ENCODE peak calls at places on chromosomes 2 and 18, in five cellular contexts. D, J, R, Z and V are unnamed samples.

GRCh38 chr2:6452702-6453481 is 412.8 kb downstream of the CMPK2 start:
- DNase-seq in R (no peak), J (peak; percentile 66), D (no peak), Z (peak; percentile 6), V (peak; percentile 5)

GRCh38 chr2:201908901-201909300 is 102.6 kb downstream of the CDK15 start:
- DNase-seq in Z (peak; percentile 28), J (no peak), D (no peak), R (no peak), V (no peak)

GRCh38 chr2:240405133-240405532 is 30.3 kb upstream of the GPC1 start:
- DNase-seq in D (no peak), R (no peak), J (no peak), Z (no peak), V (no peak)

GRCh38 chr2:128626758-128627515 is 308.3 kb upstream of the HS6ST1 start:
- DNase-seq in D (peak; percentile 12), R (no peak), J (no peak), Z (peak; percentile 79), V (peak; percentile 36)

GRCh38 chr2:163191372-163191771 is 352.8 kb upstream of the KCNH7 start:
- DNase-seq in J (peak; percentile 69), R (peak; percentile 24), D (peak; percentile 64), Z (peak; percentile 71), V (peak; percentile 61)

GRCh38 chr2:201234167-201235139 is 25.9 kb upstream of the CASP8 start:
- DNase-seq in R (no peak), Z (peak; percentile 55), J (no peak), D (no peak), V (peak; percentile 40)

GRCh38 chr2:179642462-179642861 is 218.9 kb downstream of the ZNF385B start:
- DNase-seq in R (no peak), D (no peak), Z (no peak), J (no peak), V (no peak)

GRCh38 chr2:36964496-36965058 is 1.8 kb downstream of the STRN start:
- DNase-seq in D (no peak), R (no peak), J (no peak), Z (peak; percentile 9), V (no peak)

GRCh38 chr18:10419420-10420103 is 34.9 kb upstream of the APCDD1 start:
- DNase-seq in Z (peak; percentile 52), D (peak; percentile 34), J (no peak), R (no peak), V (no peak)

GRCh38 chr2:178258916-178259315 is 64.6 kb downstream of the OSBPL6 start:
- DNase-seq in J (no peak), Z (peak; percentile 39), D (no peak), R (no peak), V (peak; percentile 51)

GRCh38 chr2:51633073-51633472 is 601.1 kb upstream of the NRXN1 start:
- DNase-seq in J (peak; percentile 48), Z (no peak), D (no peak), R (no peak), V (no peak)

GRCh38 chr2:100427627-100428258 is 10.3 kb upstream of the CHST10 start:
- DNase-seq in R (peak; percentile 24), Z (peak; percentile 51), D (peak; percentile 42), J (peak; percentile 76), V (peak; percentile 68)

GRCh38 chr2:75326645-75327044 is 127.3 kb upstream of the TACR1 start:
- DNase-seq in J (no peak), D (no peak), R (no peak), Z (no peak), V (no peak)

GRCh38 chr2:159349674-159350299 is 63.3 kb upstream of the WDSUB1 start:
- DNase-seq in Z (peak; percentile 20), R (no peak), D (no peak), J (no peak), V (peak; percentile 84)

GRCh38 chr2:7736646-7737305 is 819.6 kb downstream of the RNF144A start:
- DNase-seq in R (no peak), Z (peak; percentile 73), D (no peak), J (no peak), V (peak; percentile 30)

GRCh38 chr2:205461678-205462665 is 220.3 kb upstream of the NRP2 start:
- DNase-seq in R (no peak), Z (peak; percentile 41), J (no peak), D (no peak), V (no peak)

GRCh38 chr2:70553334-70553583 is 367 bp downstream of the TGFA start:
- DNase-seq in D (no peak), R (peak; percentile 49), Z (no peak), J (peak; percentile 75), V (peak; percentile 43)

GRCh38 chr2:68185541-68186164 is 28.0 kb downstream of the PNO1 start:
- DNase-seq in J (peak; percentile 87), Z (peak; percentile 60), R (peak; percentile 52), D (peak; percentile 56), V (peak; percentile 57)

GRCh38 chr2:32553829-32554432 is 73.9 kb upstream of the TTC27 start:
- DNase-seq in D (peak; percentile 75), R (peak; percentile 43), J (peak; percentile 58), Z (peak; percentile 63), V (peak; percentile 54)

GRCh38 chr2:98489971-98490962 is 45.6 kb downstream of the INPP4A start:
- DNase-seq in R (no peak), Z (no peak), J (no peak), D (no peak), V (no peak)

GRCh38 chr2:96888082-96889011 is 18.5 kb upstream of the SEMA4C start:
- DNase-seq in J (no peak), R (no peak), Z (no peak), D (no peak), V (peak; percentile 95)

GRCh38 chr2:11356760-11357159 is 12.3 kb upstream of the ROCK2 start:
- DNase-seq in D (no peak), R (no peak), Z (no peak), J (no peak), V (no peak)

GRCh38 chr18:31190919-31191318 is 28.3 kb upstream of the DSC1 start:
- DNase-seq in D (no peak), J (peak; percentile 47), R (no peak), Z (no peak), V (peak; percentile 52)

GRCh38 chr18:36281941-36282340 is 15.6 kb upstream of the FHOD3 start:
- DNase-seq in D (no peak), J (no peak), Z (no peak), R (no peak), V (no peak)

GRCh38 chr2:234960091-234961088 is 8.6 kb downstream of the SH3BP4 start:
- DNase-seq in Z (peak; percentile 53), D (peak; percentile 76), R (no peak), J (peak; percentile 32), V (no peak)

GRCh38 chr2:197073701-197074433 is 147.4 kb upstream of the PGAP1 start:
- DNase-seq in J (no peak), Z (peak; percentile 11), R (no peak), D (peak; percentile 62), V (no peak)

GRCh38 chr18:35376742-35377695 is at the start of gene ZNF396:
- DNase-seq in D (peak; percentile 51), J (peak; percentile 94), R (peak; percentile 52), Z (peak; percentile 80), V (peak; percentile 41)

DNA sequence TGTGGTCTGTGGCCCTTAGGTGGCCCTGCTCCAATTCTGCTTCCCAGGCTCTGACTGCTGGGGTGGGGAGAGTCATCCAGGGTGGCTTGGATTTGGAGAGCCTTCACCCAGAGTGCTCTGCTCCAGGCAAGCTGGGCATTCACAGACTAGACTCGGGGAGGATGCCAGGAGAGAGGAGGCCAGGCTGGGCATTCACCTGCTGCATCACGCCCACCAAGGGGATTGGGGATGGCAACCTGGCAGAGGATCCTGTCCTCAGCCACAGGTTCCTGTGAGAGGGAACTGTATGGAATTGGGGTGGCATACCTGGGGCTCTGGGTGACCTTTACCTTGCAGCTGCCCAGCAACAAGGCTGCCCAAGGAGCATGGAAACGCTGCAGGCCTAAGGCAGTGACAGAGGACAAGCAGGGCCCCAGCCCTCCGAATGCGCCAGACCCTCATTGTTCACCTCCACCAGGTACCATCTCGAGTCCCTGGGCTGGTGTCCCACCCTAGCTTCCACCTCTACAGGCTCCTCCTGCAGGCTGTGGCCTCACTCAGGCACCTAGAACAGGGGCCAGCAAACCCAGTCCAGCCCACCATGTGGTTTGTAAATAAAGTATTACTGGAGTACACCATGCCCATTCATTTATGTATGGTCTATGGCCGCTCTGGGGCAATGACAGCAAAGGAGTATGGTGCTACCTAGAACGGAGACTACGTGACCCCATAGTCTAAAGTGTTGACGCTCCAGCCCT is 255.3 kb upstream of the RAB6C start:
- DNase-seq in R (no peak), J (no peak), D (no peak), Z (no peak), V (no peak)
- H3K36me3 ChIP-seq in R (no peaks in the 10 kb centered on the region), J (no peaks in the 10 kb centered on the region), D (no peaks in the 10 kb centered on the region), Z (no peaks in the 10 kb centered on the region), V (no peaks in the 10 kb centered on the region)

GRCh38 chr2:73985318-73986084 is 791 bp downstream of the TET3 start:
- DNase-seq in J (peak; percentile 54), D (no peak), R (peak; percentile 31), Z (peak; percentile 54), V (peak; percentile 36)
- H3K79me2 ChIP-seq in J (peaks cover 47% of the 10 kb centered on the region), D (peaks cover 8% of the 10 kb centered on the region), R (peaks cover 49% of the 10 kb centered on the region), Z (peaks cover 5% of the 10 kb centered on the region), V (peaks cover 60% of the 10 kb centered on the region)

DNA sequence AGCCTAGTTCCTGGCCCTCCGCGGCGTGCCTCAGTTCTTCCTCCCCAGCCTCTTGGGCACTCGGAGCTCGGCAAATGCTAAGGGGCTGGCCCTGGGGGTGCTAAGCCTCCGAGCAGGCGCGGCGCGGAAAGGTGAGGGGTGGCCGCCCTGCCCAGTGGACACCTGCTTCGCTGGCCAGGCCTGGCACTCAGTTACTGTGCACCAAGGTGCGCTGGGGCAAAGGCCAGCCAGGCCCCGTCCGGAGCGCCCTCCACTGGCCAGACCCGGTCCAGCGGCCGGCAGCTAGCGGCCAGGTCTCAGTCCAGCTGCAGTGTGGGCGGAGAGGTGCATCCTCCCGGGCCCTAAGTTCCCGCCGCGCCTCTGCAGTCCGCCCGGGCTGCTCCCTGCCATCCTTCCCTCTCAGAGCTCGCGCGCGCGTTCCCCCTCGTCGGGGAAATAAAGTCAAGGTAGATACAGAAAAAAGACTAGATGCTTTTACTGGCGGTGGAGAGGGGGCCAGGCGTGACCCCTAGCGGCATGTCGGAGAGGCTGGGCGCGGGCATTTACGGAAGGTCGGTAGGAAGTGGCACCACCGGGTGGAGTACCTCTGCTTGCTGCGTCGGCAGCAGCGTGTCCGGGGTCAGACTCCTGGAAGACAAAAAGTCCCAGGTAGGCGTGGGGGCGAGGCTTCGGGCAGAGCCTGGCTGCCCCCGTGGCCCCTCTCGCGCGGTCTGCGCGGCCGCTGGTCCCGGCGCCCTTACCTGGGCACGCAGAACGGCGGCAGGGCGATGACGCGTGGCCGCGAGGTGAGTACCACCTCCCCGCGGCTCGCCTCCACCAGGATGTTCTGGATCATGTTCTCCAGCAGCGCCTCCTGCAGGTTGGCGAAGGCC is 9.4 kb upstream of the CRYBA2 start:
- DNase-seq in R (peak; percentile 54), Z (peak; percentile 64), D (peak; percentile 8), J (peak; percentile 95), V (peak; percentile 74)
- TF ChIP-seq EZH2 in R (peak; percentile 7), Z (peak; percentile 86), D (peak; percentile 97), J (peak; percentile 59), V (no peak)

GRCh38 chr2:85390941-85391669 is 19.1 kb downstream of the CAPG start:
- DNase-seq in J (peak; percentile 85), Z (peak; percentile 64), R (peak; percentile 59), D (peak; percentile 30), V (peak; percentile 58)

GRCh38 chr2:85394256-85394655 is 15.9 kb downstream of the CAPG start:
- DNase-seq in J (no peak), R (no peak), D (no peak), Z (no peak), V (no peak)

GRCh38 chr2:85395912-85396475 is 14.2 kb downstream of the CAPG start:
- DNase-seq in R (no peak), Z (no peak), J (no peak), D (no peak), V (no peak)

GRCh38 chr2:85394976-85395375 is 15.2 kb downstream of the CAPG start:
- DNase-seq in R (no peak), J (no peak), Z (no peak), D (no peak), V (no peak)

GRCh38 chr2:85393836-85394235 is 16.3 kb downstream of the CAPG start:
- DNase-seq in Z (peak; percentile 86), D (peak; percentile 48), J (no peak), R (no peak), V (peak; percentile 21)
- H3K36me3 ChIP-seq in Z (peaks cover 15% of the 10 kb centered on the region), D (peaks cover 4% of the 10 kb centered on the region), J (no peaks in the 10 kb centered on the region), R (peaks cover 3% of the 10 kb centered on the region), V (peaks cover 13% of the 10 kb centered on the region)